ENCODE peak calls at places on chromosomes 5 and 9, in five cellular contexts. M is NCI-H748 treated with DMSO at 0.1 percent for 48 hours; P is spleen; S is iPS DF 19.7; V is activated CD4-positive, alpha-beta T cell treated with anti-CD3 and anti-CD28 coated beads for 4 hours. O is an unnamed sample.

GRCh38 chr5:155732587-155733376 is 594.2 kb upstream of the SGCD start:
- DNase-seq in V (no peak), P (no peak), S (no peak), M (no peak), O (no peak)

GRCh38 chr5:34494111-34494755 is 161.9 kb upstream of the RAI14 start:
- DNase-seq in P (no peak), V (no peak), S (no peak), M (no peak), O (no peak)

GRCh38 chr5:36569456-36569855 is 37.0 kb upstream of the SLC1A3 start:
- DNase-seq in M (no peak), P (no peak), V (no peak), S (no peak), O (no peak)

GRCh38 chr5:171441246-171441791 is 21.9 kb downstream of the FGF18 start:
- DNase-seq in M (no peak), V (no peak), S (no peak), P (no peak), O (no peak)

GRCh38 chr5:31768046-31768445 is 129.1 kb downstream of the PDZD2 start:
- DNase-seq in P (no peak), V (no peak), S (no peak), M (no peak), O (no peak)

GRCh38 chr9:95171001-95171400 is 146.5 kb downstream of the FANCC start:
- DNase-seq in S (no peak), V (no peak), P (no peak), M (peak; percentile 59), O (no peak)

GRCh38 chr5:98321356-98321755 is 452.1 kb upstream of the RGMB start:
- DNase-seq in P (no peak), V (no peak), M (no peak), S (no peak), O (no peak)

GRCh38 chr9:21854119-21854518 is 51.7 kb downstream of the MTAP start:
- DNase-seq in V (no peak), M (no peak), P (no peak), S (no peak), O (no peak)

GRCh38 chr9:38079410-38080105 is 10.5 kb upstream of the SHB start:
- DNase-seq in P (no peak), M (no peak), V (no peak), S (no peak), O (no peak)

O was measured in iPS DF 6.9.